ENCODE peak calls at places on chromosomes 4 and X, in four cellular contexts. One of them, this sample, is unnamed.

GRCh38 chrX:143306991-143307965 is 210.0 kb downstream of the SPANXN3 start:
- DNase-seq in H1: no peak
- DNase-seq in K562: no peak
- DNase-seq in GM12878: no peak
- DNase-seq in this sample: no peak

GRCh38 chrX:105228602-105229001 is 8.1 kb upstream of the TEX13A start:
- DNase-seq in H1: no peak
- DNase-seq in K562: no peak
- DNase-seq in GM12878: no peak
- DNase-seq in this sample: no peak

GRCh38 chr4:6910340-6910959 is 824 bp downstream of the TBC1D14 start:
- DNase-seq in H1: no peak
- DNase-seq in K562: peak
- DNase-seq in GM12878: no peak
- DNase-seq in this sample: no peak

GRCh38 chrX:118536687-118537461 is 41.3 kb downstream of the DOCK11 start:
- DNase-seq in H1: no peak
- DNase-seq in K562: peak
- DNase-seq in GM12878: peak
- DNase-seq in this sample: no peak

GRCh38 chrX:10496345-10496965 is 123.9 kb downstream of the MID1 start:
- DNase-seq in H1: no peak
- DNase-seq in K562: no peak
- DNase-seq in GM12878: no peak
- DNase-seq in this sample: no peak

GRCh38 chr4:11342401-11342800 is 86.3 kb downstream of the HS3ST1 start:
- DNase-seq in H1: no peak
- DNase-seq in K562: no peak
- DNase-seq in GM12878: no peak
- DNase-seq in this sample: no peak

GRCh38 chr4:124322234-124322831 is 390.2 kb downstream of the ANKRD50 start:
- DNase-seq in H1: no peak
- DNase-seq in K562: peak
- DNase-seq in GM12878: no peak
- DNase-seq in this sample: peak

GRCh38 chrX:39309721-39310152 is 508.5 kb downstream of the MID1IP1 start:
- DNase-seq in H1: no peak
- DNase-seq in K562: peak
- DNase-seq in GM12878: no peak
- DNase-seq in this sample: no peak

GRCh38 chrX:129641941-129642340 is 12.8 kb downstream of the APLN start:
- DNase-seq in H1: no peak
- DNase-seq in K562: peak
- DNase-seq in GM12878: no peak
- DNase-seq in this sample: no peak

GRCh38 chrX:26411045-26411444 is 195.1 kb downstream of the MAGEB5 start:
- DNase-seq in H1: no peak
- DNase-seq in K562: no peak
- DNase-seq in GM12878: no peak
- DNase-seq in this sample: no peak

GRCh38 chr4:3805026-3805425 is 38.8 kb downstream of the ADRA2C start:
- DNase-seq in H1: no peak
- DNase-seq in K562: peak
- DNase-seq in GM12878: no peak
- DNase-seq in this sample: no peak

GRCh38 chrX:125977851-125978250 is 188.2 kb downstream of the DCAF12L2 start:
- DNase-seq in H1: no peak
- DNase-seq in K562: no peak
- DNase-seq in GM12878: no peak
- DNase-seq in this sample: no peak

GRCh38 chr4:150501019-150501727 is 80.8 kb upstream of the MAB21L2 start:
- DNase-seq in H1: no peak
- DNase-seq in K562: no peak
- DNase-seq in GM12878: no peak
- DNase-seq in this sample: no peak

GRCh38 chr4:30429813-30430466 is 290.2 kb upstream of the PCDH7 start:
- DNase-seq in H1: no peak
- DNase-seq in K562: no peak
- DNase-seq in GM12878: no peak
- DNase-seq in this sample: no peak

GRCh38 chr4:32396504-32396903 is 1676.3 kb downstream of the PCDH7 start:
- DNase-seq in H1: peak
- DNase-seq in K562: no peak
- DNase-seq in GM12878: no peak
- DNase-seq in this sample: no peak

GRCh38 chrX:68895339-68896250 is 66.8 kb downstream of the EFNB1 start:
- DNase-seq in H1: no peak
- DNase-seq in K562: peak
- DNase-seq in GM12878: no peak
- DNase-seq in this sample: peak

GRCh38 chrX:37912286-37912685 is 64.9 kb upstream of the DYNLT3 start:
- DNase-seq in H1: no peak
- DNase-seq in K562: no peak
- DNase-seq in GM12878: no peak
- DNase-seq in this sample: no peak

GRCh38 chr4:19945979-19946380 is 305.7 kb upstream of the SLIT2 start:
- DNase-seq in H1: no peak
- DNase-seq in K562: no peak
- DNase-seq in GM12878: no peak
- DNase-seq in this sample: no peak

GRCh38 chrX:118528089-118528753 is 32.6 kb downstream of the DOCK11 start:
- DNase-seq in H1: no peak
- DNase-seq in K562: no peak
- DNase-seq in GM12878: peak
- DNase-seq in this sample: no peak

GRCh38 chr4:76626686-76627465 is 191.8 kb downstream of the SHROOM3 start:
- DNase-seq in H1: no peak
- DNase-seq in K562: peak
- DNase-seq in GM12878: no peak
- DNase-seq in this sample: peak

GRCh38 chrX:9569875-9570274 is 105.0 kb downstream of the TBL1X start:
- DNase-seq in H1: no peak
- DNase-seq in K562: no peak
- DNase-seq in GM12878: no peak
- DNase-seq in this sample: no peak

GRCh38 chrX:136191171-136191570 is 43.8 kb downstream of the FHL1 start:
- DNase-seq in H1: no peak
- DNase-seq in K562: no peak
- DNase-seq in GM12878: no peak
- DNase-seq in this sample: no peak

GRCh38 chr4:63029380-63029779 is 1379.9 kb downstream of the TECRL start:
- DNase-seq in H1: no peak
- DNase-seq in K562: no peak
- DNase-seq in GM12878: no peak
- DNase-seq in this sample: no peak

GRCh38 chr4:180655886-180656285 is 1587.3 kb upstream of the TENM3 start:
- DNase-seq in H1: no peak
- DNase-seq in K562: no peak
- DNase-seq in GM12878: no peak
- DNase-seq in this sample: no peak

GRCh38 chr4:8185280-8185679 is 13.8 kb upstream of the SH3TC1 start:
- DNase-seq in H1: no peak
- DNase-seq in K562: no peak
- DNase-seq in GM12878: no peak
- DNase-seq in this sample: no peak

GRCh38 chr4:148790691-148791090 is 348.5 kb upstream of the NR3C2 start:
- DNase-seq in H1: no peak
- DNase-seq in K562: no peak
- DNase-seq in GM12878: no peak
- DNase-seq in this sample: no peak

GRCh38 chr4:96260071-96260682 is 420.3 kb downstream of the PDHA2 start:
- DNase-seq in H1: peak
- DNase-seq in K562: no peak
- DNase-seq in GM12878: no peak
- DNase-seq in this sample: no peak

GRCh38 chr4:15145709-15146108 is 143.4 kb downstream of the CPEB2 start:
- DNase-seq in H1: no peak
- DNase-seq in K562: no peak
- DNase-seq in GM12878: no peak
- DNase-seq in this sample: no peak

GRCh38 chr4:15149234-15149841 is 147.1 kb downstream of the CPEB2 start:
- DNase-seq in H1: no peak
- DNase-seq in K562: no peak
- DNase-seq in GM12878: peak
- DNase-seq in this sample: no peak

GRCh38 chr4:15150636-15151432 is 148.6 kb downstream of the CPEB2 start:
- DNase-seq in H1: no peak
- DNase-seq in K562: peak
- DNase-seq in GM12878: no peak
- DNase-seq in this sample: no peak

GRCh38 chr4:15149842-15150592 is 147.7 kb downstream of the CPEB2 start:
- DNase-seq in H1: no peak
- DNase-seq in K562: peak
- DNase-seq in GM12878: peak
- DNase-seq in this sample: peak

GRCh38 chr4:15147709-15148651 is 145.7 kb downstream of the CPEB2 start:
- DNase-seq in H1: no peak
- DNase-seq in K562: no peak
- DNase-seq in GM12878: no peak
- DNase-seq in this sample: peak
- TF ChIP-seq CBX5 in H1: no peak
- TF ChIP-seq CBX5 in K562: no peak
- TF ChIP-seq CBX5 in GM12878: no peak
- TF ChIP-seq CBX5 in this sample: no peak

DNA sequence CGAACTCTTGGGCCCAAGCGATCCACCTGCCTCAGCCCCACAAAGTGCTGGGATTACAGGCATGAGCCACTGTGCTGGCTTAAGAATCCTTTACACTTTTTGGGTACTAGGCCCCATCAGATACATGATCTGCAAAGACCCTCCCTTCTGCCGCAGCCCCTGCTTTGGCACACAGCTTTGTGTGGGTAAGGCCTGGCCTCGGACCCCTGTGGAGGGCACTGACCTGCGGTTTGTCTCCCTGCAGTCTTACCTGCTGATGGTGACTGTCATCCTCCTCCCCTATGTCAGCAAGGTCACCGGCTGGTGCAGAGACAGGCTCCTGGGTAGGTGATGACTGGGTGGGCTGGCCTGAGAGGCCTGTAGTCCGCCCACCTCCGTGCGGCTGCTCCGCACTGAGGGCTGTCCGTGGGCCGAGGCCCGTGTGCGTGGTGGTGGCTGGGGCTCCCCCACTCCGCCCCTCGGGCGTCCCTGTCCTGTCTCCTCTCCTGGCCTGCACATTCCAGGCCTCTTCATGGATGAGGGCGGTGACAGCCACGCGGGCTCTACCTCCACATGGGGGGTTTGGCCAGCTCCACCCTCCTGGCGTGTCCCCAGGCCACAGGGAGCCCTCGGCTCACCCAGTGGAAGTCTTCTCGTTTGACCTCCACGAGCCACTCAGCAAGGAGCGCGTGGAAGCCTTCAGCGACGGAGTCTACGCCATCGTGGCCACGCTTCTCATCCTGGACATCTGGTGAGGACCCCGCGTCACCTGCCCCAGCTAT is 18.0 kb downstream of the DGKQ start:
- DNase-seq in H1: no peak
- DNase-seq in K562: no peak
- DNase-seq in GM12878: no peak
- DNase-seq in this sample: no peak
- TF ChIP-seq CBX5 in H1: no peak
- TF ChIP-seq CBX5 in K562: no peak
- TF ChIP-seq CBX5 in GM12878: no peak
- TF ChIP-seq CBX5 in this sample: no peak

GRCh38 chr4:178028481-178028880 is 586.2 kb upstream of the AGA start:
- DNase-seq in H1: no peak
- DNase-seq in K562: peak
- DNase-seq in GM12878: no peak
- DNase-seq in this sample: no peak
- TF ChIP-seq CBX5 in H1: no peak
- TF ChIP-seq CBX5 in K562: no peak
- TF ChIP-seq CBX5 in GM12878: no peak
- TF ChIP-seq CBX5 in this sample: no peak

GRCh38 chrX:43121637-43122036 is 343.7 kb upstream of the PPP1R2C start:
- DNase-seq in H1: no peak
- DNase-seq in K562: no peak
- DNase-seq in GM12878: no peak
- DNase-seq in this sample: no peak
- TF ChIP-seq CBX5 in H1: no peak
- TF ChIP-seq CBX5 in K562: no peak
- TF ChIP-seq CBX5 in GM12878: no peak
- TF ChIP-seq CBX5 in this sample: no peak

GRCh38 chr4:145481942-145482208 is 222 bp downstream of the SMAD1 start:
- DNase-seq in H1: no peak
- DNase-seq in K562: no peak
- DNase-seq in GM12878: no peak
- DNase-seq in this sample: no peak
- TF ChIP-seq CBX5 in H1: no peak
- TF ChIP-seq CBX5 in K562: no peak
- TF ChIP-seq CBX5 in GM12878: no peak
- TF ChIP-seq CBX5 in this sample: no peak

DNA sequence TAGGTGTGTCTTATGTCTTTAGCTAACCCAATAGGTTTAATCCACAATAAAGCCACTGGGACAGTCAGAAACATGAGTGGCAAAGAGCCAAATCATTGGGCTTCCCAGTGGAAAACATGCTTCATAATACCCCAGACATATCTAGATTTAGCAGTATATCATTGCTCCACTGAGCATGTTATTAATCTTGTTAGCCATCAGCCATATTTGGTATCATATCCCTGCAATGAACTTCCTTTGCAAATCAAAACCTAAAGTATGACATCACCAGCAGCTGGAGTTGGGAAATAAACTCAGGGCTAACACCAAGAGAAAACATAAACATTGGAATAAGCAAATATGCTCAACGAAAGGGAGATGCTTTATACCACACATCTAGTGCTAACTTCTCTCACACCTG is 280.8 kb upstream of the NOCT start:
- DNase-seq in H1: no peak
- DNase-seq in K562: no peak
- DNase-seq in GM12878: no peak
- DNase-seq in this sample: no peak
- TF ChIP-seq CBX5 in H1: no peak
- TF ChIP-seq CBX5 in K562: no peak
- TF ChIP-seq CBX5 in GM12878: no peak
- TF ChIP-seq CBX5 in this sample: no peak

DNA sequence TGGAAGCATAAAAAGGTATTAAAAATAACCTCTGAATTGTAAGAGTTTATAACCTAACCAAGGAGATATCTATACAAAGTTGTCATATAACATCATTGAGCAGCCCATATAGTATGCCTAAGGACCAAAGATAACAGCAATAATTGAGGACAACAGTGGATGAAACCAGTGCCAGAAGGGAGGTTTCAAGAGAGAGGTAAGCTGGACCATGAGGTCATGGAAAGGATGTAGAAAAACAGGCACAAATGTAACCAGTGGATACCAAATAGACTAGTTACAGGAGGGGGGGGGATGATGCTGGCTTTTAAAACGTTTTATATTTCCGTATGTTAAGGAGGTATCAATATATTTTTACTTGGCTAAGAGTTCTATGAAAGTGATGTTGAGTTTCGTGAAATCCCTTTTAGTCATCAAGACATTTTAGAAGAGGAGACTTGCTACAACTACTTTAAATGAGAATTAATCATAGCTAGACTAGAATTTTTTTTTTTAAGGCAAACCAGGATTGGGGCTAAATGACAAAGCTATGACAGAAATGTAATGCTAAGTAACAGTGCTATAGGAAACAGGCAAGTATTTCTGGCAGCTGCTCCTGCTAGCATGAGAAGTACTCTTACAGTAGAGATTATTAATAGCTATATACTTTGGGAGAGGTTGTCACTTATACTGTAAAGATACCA is 161.1 kb downstream of the FBXW7 start:
- DNase-seq in H1: no peak
- DNase-seq in K562: no peak
- DNase-seq in GM12878: no peak
- DNase-seq in this sample: no peak
- TF ChIP-seq CBX5 in H1: no peak
- TF ChIP-seq CBX5 in K562: no peak
- TF ChIP-seq CBX5 in GM12878: no peak
- TF ChIP-seq CBX5 in this sample: no peak